ENCODE peak calls at places on chromosomes 7 and 10, in four cellular contexts. F is NCI-H2171 treated with DMSO at 0.1 percent for 48 hours; K is endothelial cell; H is activated CD4-positive, alpha-beta T cell treated with anti-CD3 and anti-CD28 coated beads for 48 hours. R is an unnamed sample.

GRCh38 chr10:14571866-14572507 is 202.7 kb downstream of the FAM107B start:
- DNase-seq in H (peak), F (no peak), K (no peak), R (peak)

GRCh38 chr7:100942038-100942774 is 7.1 kb upstream of the MUC3A start:
- DNase-seq in K (no peak), H (no peak), F (no peak), R (peak)

GRCh38 chr7:1856966-1857441 is 186.9 kb downstream of the ELFN1 start:
- DNase-seq in H (no peak), K (no peak), F (no peak), R (no peak)

GRCh38 chr7:109376576-109376975 is 806.9 kb downstream of the DNAJB9 start:
- DNase-seq in F (no peak), K (no peak), H (no peak), R (peak)

GRCh38 chr10:29843143-29843542 is 208.4 kb upstream of the SVIL start:
- DNase-seq in F (no peak), H (no peak), K (no peak), R (no peak)

GRCh38 chr7:153504288-153505075 is 547.7 kb upstream of the DPP6 start:
- DNase-seq in H (no peak), F (no peak), K (no peak), R (no peak)

GRCh38 chr7:44978511-44979366 is at the start of gene MYO1G:
- DNase-seq in F (no peak), H (peak), K (no peak), R (no peak)

GRCh38 chr7:39132306-39132705 is 154.6 kb downstream of the POU6F2 start:
- DNase-seq in K (no peak), F (no peak), H (no peak), R (no peak)

GRCh38 chr10:99372546-99373271 is 43.6 kb downstream of the CNNM1 start:
- DNase-seq in F (no peak), H (no peak), K (no peak), R (peak)

R was measured in EL.